ENCODE peak calls at places on chromosomes 11 and 22, in five cellular contexts. V is stimulated activated CD8-positive, alpha-beta memory T cell treated with anti-CD3 and anti-CD28 coated beads, Interleukin-4, amount 100 ng/mL, for 24 hours; R is cardiac muscle cell; P is suprapubic skin; D is naive thymus-derived CD8-positive, alpha-beta T cell. H is an unnamed sample.

GRCh38 chr11:44680982-44681597 is 45.7 kb upstream of the TSPAN18 start:
- DNase-seq in V (peak), D (peak), P (no peak), R (no peak), H (no peak)

GRCh38 chr11:132858203-132858602 is 674.1 kb downstream of the OPCML start:
- DNase-seq in R (peak), D (no peak), V (no peak), P (no peak), H (peak)

GRCh38 chr11:118060879-118061278 is 16.0 kb upstream of the TMPRSS4 start:
- DNase-seq in V (no peak), R (no peak), P (peak), D (no peak), H (no peak)

GRCh38 chr11:96259053-96259837 is 83.8 kb downstream of the MAML2 start:
- DNase-seq in P (no peak), V (no peak), D (no peak), R (no peak), H (no peak)

GRCh38 chr11:766106-766940 is 11.0 kb downstream of the GATD1 start:
- DNase-seq in R (no peak), D (no peak), P (no peak), V (no peak), H (no peak)

GRCh38 chr11:65817815-65818680 is 15.7 kb upstream of the SNX32 start:
- DNase-seq in D (peak), P (peak), V (peak), R (peak), H (peak)

GRCh38 chr11:36196476-36197099 is 92.6 kb downstream of the COMMD9 start:
- DNase-seq in D (no peak), R (peak), P (no peak), V (no peak), H (no peak)

GRCh38 chr22:50002791-50003190 is 9.8 kb downstream of the IL17REL start:
- DNase-seq in D (no peak), P (no peak), R (no peak), V (no peak), H (peak)

GRCh38 chr22:17606472-17606871 is 22.1 kb downstream of the ATP6V1E1 start:
- DNase-seq in P (no peak), R (no peak), D (no peak), V (no peak), H (no peak)

H was measured in AG08396.